ENCODE peak calls at places on chromosomes 16 and 17, in four cellular contexts. One of them, this sample, is unnamed.

GRCh38 chr16:17301593-17302135 is 169.1 kb downstream of the XYLT1 start:
- DNase-seq in NCI-H1092 treated with DMSO at 0.1 percent for 48 hours: no peak
- DNase-seq in mesenchymal stem cell: no peak
- DNase-seq in GM23248: no peak
- DNase-seq in this sample: peak; percentile 92

GRCh38 chr17:58112970-58113631 is 29.9 kb downstream of the DYNLL2 start:
- DNase-seq in NCI-H1092 treated with DMSO at 0.1 percent for 48 hours: peak; percentile 55
- DNase-seq in mesenchymal stem cell: peak; percentile 74
- DNase-seq in GM23248: peak; percentile 73
- DNase-seq in this sample: peak; percentile 70

GRCh38 chr17:4538236-4539002 is 16.8 kb downstream of the MYBBP1A start:
- DNase-seq in NCI-H1092 treated with DMSO at 0.1 percent for 48 hours: no peak
- DNase-seq in mesenchymal stem cell: no peak
- DNase-seq in GM23248: no peak
- DNase-seq in this sample: no peak

GRCh38 chr16:48446534-48446920 is 61.3 kb upstream of the SIAH1 start:
- DNase-seq in NCI-H1092 treated with DMSO at 0.1 percent for 48 hours: no peak
- DNase-seq in mesenchymal stem cell: no peak
- DNase-seq in GM23248: no peak
- DNase-seq in this sample: no peak

GRCh38 chr17:77273397-77274136 is 132.8 kb downstream of the SEC14L1 start:
- DNase-seq in NCI-H1092 treated with DMSO at 0.1 percent for 48 hours: no peak
- DNase-seq in mesenchymal stem cell: peak; percentile 54
- DNase-seq in GM23248: no peak
- DNase-seq in this sample: no peak

GRCh38 chr16:65698943-65699342 is 577.1 kb upstream of the CDH11 start:
- DNase-seq in NCI-H1092 treated with DMSO at 0.1 percent for 48 hours: no peak
- DNase-seq in mesenchymal stem cell: peak; percentile 5
- DNase-seq in GM23248: peak; percentile 22
- DNase-seq in this sample: no peak

GRCh38 chr17:76467809-76468633 is 618 bp downstream of the AANAT start:
- DNase-seq in NCI-H1092 treated with DMSO at 0.1 percent for 48 hours: no peak
- DNase-seq in mesenchymal stem cell: no peak
- DNase-seq in GM23248: no peak
- DNase-seq in this sample: no peak

GRCh38 chr16:8850279-8850885 is 18.4 kb downstream of the CARHSP1 start:
- DNase-seq in NCI-H1092 treated with DMSO at 0.1 percent for 48 hours: no peak
- DNase-seq in mesenchymal stem cell: peak; percentile 89
- DNase-seq in GM23248: peak; percentile 92
- DNase-seq in this sample: no peak

GRCh38 chr16:21645261-21645721 is 7.1 kb downstream of the IGSF6 start:
- DNase-seq in NCI-H1092 treated with DMSO at 0.1 percent for 48 hours: no peak
- DNase-seq in mesenchymal stem cell: peak; percentile 62
- DNase-seq in GM23248: peak; percentile 60
- DNase-seq in this sample: no peak

GRCh38 chr16:79528281-79528680 is 72.3 kb downstream of the MAF start:
- DNase-seq in NCI-H1092 treated with DMSO at 0.1 percent for 48 hours: no peak
- DNase-seq in mesenchymal stem cell: no peak
- DNase-seq in GM23248: no peak
- DNase-seq in this sample: no peak

GRCh38 chr17:35167666-35168065 is 20.0 kb downstream of the UNC45B start:
- DNase-seq in NCI-H1092 treated with DMSO at 0.1 percent for 48 hours: no peak
- DNase-seq in mesenchymal stem cell: peak; percentile 27
- DNase-seq in GM23248: peak; percentile 54
- DNase-seq in this sample: no peak

GRCh38 chr16:1042776-1043349 is 29.7 kb upstream of the SSTR5 start:
- DNase-seq in NCI-H1092 treated with DMSO at 0.1 percent for 48 hours: no peak
- DNase-seq in mesenchymal stem cell: no peak
- DNase-seq in GM23248: peak; percentile 50
- DNase-seq in this sample: no peak

GRCh38 chr16:75225092-75225491 is 6.3 kb downstream of the CTRB1 start:
- DNase-seq in NCI-H1092 treated with DMSO at 0.1 percent for 48 hours: no peak
- DNase-seq in mesenchymal stem cell: peak; percentile 48
- DNase-seq in GM23248: peak; percentile 59
- DNase-seq in this sample: no peak

GRCh38 chr17:9959377-9959981 is 54.4 kb upstream of the RCVRN start:
- DNase-seq in NCI-H1092 treated with DMSO at 0.1 percent for 48 hours: no peak
- DNase-seq in mesenchymal stem cell: peak; percentile 54
- DNase-seq in GM23248: peak; percentile 46
- DNase-seq in this sample: peak; percentile 27

GRCh38 chr16:80614908-80615696 is 74.3 kb downstream of the DYNLRB2 start:
- DNase-seq in NCI-H1092 treated with DMSO at 0.1 percent for 48 hours: no peak
- DNase-seq in mesenchymal stem cell: peak; percentile 4
- DNase-seq in GM23248: peak; percentile 86
- DNase-seq in this sample: no peak

GRCh38 chr17:46772879-46773620 is 45.4 kb downstream of the WNT3 start:
- DNase-seq in NCI-H1092 treated with DMSO at 0.1 percent for 48 hours: no peak
- DNase-seq in mesenchymal stem cell: peak; percentile 18
- DNase-seq in GM23248: no peak
- DNase-seq in this sample: no peak

GRCh38 chr16:87855852-87856715 is 13.2 kb downstream of the SLC7A5 start:
- DNase-seq in NCI-H1092 treated with DMSO at 0.1 percent for 48 hours: no peak
- DNase-seq in mesenchymal stem cell: peak; percentile 88
- DNase-seq in GM23248: no peak
- DNase-seq in this sample: peak; percentile 21

This sample was measured in stimulated activated naive B cell treated with anti-CD40 and anti-IgM and Interleukin-4, amounts not matched to agents 10 μg/mL and 1 μg/mL and 100 μg/mL, for 72 hours.